ENCODE peak calls at places on chromosomes 11 and 22, in four cellular contexts. One of them, this sample, is unnamed.

GRCh38 chr11:69640995-69641581 is at the start of gene CCND1:
- DNase-seq in right lobe of liver: peak
- DNase-seq in mucosa of descending colon: peak
- DNase-seq in cardiac muscle cell: peak
- DNase-seq in this sample: peak

GRCh38 chr11:18229501-18229900 is 7.1 kb downstream of the SAA4 start:
- DNase-seq in mucosa of descending colon: no peak
- DNase-seq in right lobe of liver: no peak
- DNase-seq in cardiac muscle cell: no peak
- DNase-seq in this sample: no peak

GRCh38 chr22:30205281-30206115 is 41.1 kb downstream of the LIF start:
- DNase-seq in mucosa of descending colon: no peak
- DNase-seq in right lobe of liver: peak
- DNase-seq in cardiac muscle cell: no peak
- DNase-seq in this sample: peak

GRCh38 chr11:104484784-104485554 is 321.0 kb upstream of the PDGFD start:
- DNase-seq in right lobe of liver: no peak
- DNase-seq in cardiac muscle cell: no peak
- DNase-seq in mucosa of descending colon: no peak
- DNase-seq in this sample: no peak

GRCh38 chr11:120627535-120628163 is 116.1 kb downstream of the GRIK4 start:
- DNase-seq in cardiac muscle cell: no peak
- DNase-seq in right lobe of liver: no peak
- DNase-seq in mucosa of descending colon: no peak
- DNase-seq in this sample: no peak

GRCh38 chr22:29744902-29745301 is 21.9 kb downstream of the ZMAT5 start:
- DNase-seq in mucosa of descending colon: no peak
- DNase-seq in cardiac muscle cell: no peak
- DNase-seq in right lobe of liver: no peak
- DNase-seq in this sample: no peak

GRCh38 chr11:126485021-126485781 is 129.7 kb downstream of the ST3GAL4 start:
- DNase-seq in right lobe of liver: no peak
- DNase-seq in mucosa of descending colon: no peak
- DNase-seq in cardiac muscle cell: no peak
- DNase-seq in this sample: no peak

GRCh38 chr22:48587236-48587865 is 1240.3 kb downstream of the BRD1 start:
- DNase-seq in mucosa of descending colon: no peak
- DNase-seq in cardiac muscle cell: no peak
- DNase-seq in right lobe of liver: no peak
- DNase-seq in this sample: no peak

GRCh38 chr11:83002522-83002921 is 69.2 kb downstream of the RAB30 start:
- DNase-seq in mucosa of descending colon: no peak
- DNase-seq in cardiac muscle cell: no peak
- DNase-seq in right lobe of liver: no peak
- DNase-seq in this sample: no peak

GRCh38 chr11:4680341-4680740 is 17.3 kb downstream of the OR51E2 start:
- DNase-seq in right lobe of liver: no peak
- DNase-seq in mucosa of descending colon: no peak
- DNase-seq in cardiac muscle cell: no peak
- DNase-seq in this sample: no peak

GRCh38 chr11:74018331-74019005 is 9.6 kb upstream of the UCP3 start:
- DNase-seq in right lobe of liver: peak
- DNase-seq in mucosa of descending colon: peak
- DNase-seq in cardiac muscle cell: peak
- DNase-seq in this sample: no peak

GRCh38 chr22:26406118-26406517 is 22.9 kb upstream of the ASPHD2 start:
- DNase-seq in mucosa of descending colon: no peak
- DNase-seq in right lobe of liver: no peak
- DNase-seq in cardiac muscle cell: no peak
- DNase-seq in this sample: no peak

GRCh38 chr22:50479686-50480085 is 1.7 kb upstream of the ADM2 start:
- DNase-seq in mucosa of descending colon: no peak
- DNase-seq in cardiac muscle cell: no peak
- DNase-seq in right lobe of liver: no peak
- DNase-seq in this sample: no peak

GRCh38 chr22:50483106-50483505 is 1.8 kb downstream of the ADM2 start:
- DNase-seq in cardiac muscle cell: no peak
- DNase-seq in right lobe of liver: no peak
- DNase-seq in mucosa of descending colon: no peak
- DNase-seq in this sample: no peak

GRCh38 chr22:50482107-50483074 is 1.0 kb downstream of the ADM2 start:
- DNase-seq in right lobe of liver: no peak
- DNase-seq in cardiac muscle cell: no peak
- DNase-seq in mucosa of descending colon: no peak
- DNase-seq in this sample: no peak

GRCh38 chr22:50481045-50481439 is 301 bp upstream of the ADM2 start:
- DNase-seq in cardiac muscle cell: no peak
- DNase-seq in right lobe of liver: no peak
- DNase-seq in mucosa of descending colon: no peak
- DNase-seq in this sample: no peak

DNA sequence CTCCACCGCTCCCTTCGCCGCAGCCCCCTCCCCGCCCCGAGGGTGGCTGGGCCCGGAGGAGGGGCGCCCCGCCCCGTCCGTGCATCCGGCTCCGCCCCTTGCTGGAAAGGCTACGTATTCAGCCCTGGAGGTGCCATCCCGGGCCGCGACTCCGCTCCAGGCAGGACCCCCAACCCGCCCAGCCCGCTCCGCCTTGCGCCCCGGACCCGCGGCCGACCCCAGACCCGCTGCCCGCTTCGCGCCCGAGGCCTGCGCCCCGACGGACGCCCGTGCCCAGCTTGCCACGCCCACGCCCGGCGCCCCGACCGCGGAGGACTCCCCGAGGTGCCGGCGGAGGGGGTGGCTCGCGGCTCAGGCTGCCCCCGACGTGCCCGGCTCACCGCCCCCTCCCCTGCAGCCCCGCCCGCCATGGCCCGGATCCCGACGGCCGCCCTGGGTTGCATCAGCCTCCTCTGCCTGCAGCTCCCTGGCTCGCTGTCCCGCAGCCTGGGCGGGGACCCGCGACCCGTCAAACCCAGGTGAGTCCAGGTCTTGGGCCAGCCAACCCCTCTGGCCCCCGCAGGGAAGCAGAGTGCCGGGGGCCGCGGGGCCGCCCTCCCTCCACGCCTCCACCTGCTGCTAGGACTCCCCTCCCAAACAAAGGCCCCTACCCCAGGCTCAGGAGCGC is at the start of gene ADM2:
- DNase-seq in mucosa of descending colon: peak
- DNase-seq in right lobe of liver: no peak
- DNase-seq in cardiac muscle cell: peak
- DNase-seq in this sample: no peak
- H3K4me3 ChIP-seq in mucosa of descending colon: peak
- H3K4me3 ChIP-seq in right lobe of liver: peak
- H3K4me3 ChIP-seq in cardiac muscle cell: peak
- H3K4me3 ChIP-seq in this sample: peak

DNA sequence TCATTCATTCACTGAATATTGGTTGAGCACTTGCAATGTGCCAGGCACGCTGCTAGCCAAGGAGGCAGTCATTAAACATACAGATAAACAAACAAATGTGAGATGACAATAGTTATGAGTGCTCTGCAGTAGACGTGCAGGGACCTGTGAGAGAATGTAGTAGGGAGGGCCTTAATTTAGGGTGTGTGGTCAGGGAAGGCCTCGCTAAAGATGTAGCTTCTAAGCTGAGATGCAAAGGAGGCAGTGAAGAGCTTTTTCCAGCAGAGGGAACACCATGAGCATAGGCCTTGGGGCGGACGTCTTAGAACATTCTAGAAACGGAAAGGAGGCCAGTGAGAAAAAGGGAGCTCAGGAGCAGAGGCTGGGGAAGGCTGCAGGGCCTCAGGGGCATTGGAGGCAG is 789 bp upstream of the NCF4 start:
- DNase-seq in cardiac muscle cell: no peak
- DNase-seq in right lobe of liver: no peak
- DNase-seq in mucosa of descending colon: no peak
- DNase-seq in this sample: no peak
- TF ChIP-seq CTCF in cardiac muscle cell: peak
- TF ChIP-seq CTCF in right lobe of liver: no peak
- TF ChIP-seq CTCF in mucosa of descending colon: no peak
- TF ChIP-seq CTCF in this sample: no peak

DNA sequence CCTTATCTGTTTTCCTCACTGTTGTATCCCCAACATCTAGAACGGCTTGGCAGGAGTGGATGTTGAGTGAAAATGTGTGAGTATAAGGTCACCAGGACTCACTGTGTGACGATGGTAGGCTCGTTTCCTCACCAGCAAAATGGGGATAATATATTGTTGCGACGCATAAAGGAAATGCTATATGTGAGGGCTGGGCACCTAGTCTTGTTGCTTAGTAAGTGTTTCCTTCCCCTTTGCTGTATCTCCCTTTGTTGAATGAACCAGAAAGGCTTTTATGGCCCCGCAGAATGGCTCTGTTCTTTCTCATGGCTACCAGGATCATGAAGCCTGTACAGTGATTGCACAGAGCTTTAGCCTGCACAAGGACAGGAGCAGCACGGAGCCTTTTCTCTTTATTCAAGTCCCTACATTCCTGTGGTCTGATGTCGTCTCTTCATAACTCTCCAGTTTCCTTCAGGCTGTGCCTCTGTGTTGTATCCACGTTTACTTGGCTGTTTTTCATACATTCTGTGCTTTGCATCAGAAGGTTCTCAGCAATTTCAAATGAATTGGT is 5.4 kb downstream of the TNRC6B start:
- DNase-seq in mucosa of descending colon: no peak
- DNase-seq in cardiac muscle cell: peak
- DNase-seq in right lobe of liver: no peak
- DNase-seq in this sample: peak
- H3K4me3 ChIP-seq in mucosa of descending colon: no peak
- H3K4me3 ChIP-seq in cardiac muscle cell: no peak
- H3K4me3 ChIP-seq in right lobe of liver: no peak
- H3K4me3 ChIP-seq in this sample: no peak

DNA sequence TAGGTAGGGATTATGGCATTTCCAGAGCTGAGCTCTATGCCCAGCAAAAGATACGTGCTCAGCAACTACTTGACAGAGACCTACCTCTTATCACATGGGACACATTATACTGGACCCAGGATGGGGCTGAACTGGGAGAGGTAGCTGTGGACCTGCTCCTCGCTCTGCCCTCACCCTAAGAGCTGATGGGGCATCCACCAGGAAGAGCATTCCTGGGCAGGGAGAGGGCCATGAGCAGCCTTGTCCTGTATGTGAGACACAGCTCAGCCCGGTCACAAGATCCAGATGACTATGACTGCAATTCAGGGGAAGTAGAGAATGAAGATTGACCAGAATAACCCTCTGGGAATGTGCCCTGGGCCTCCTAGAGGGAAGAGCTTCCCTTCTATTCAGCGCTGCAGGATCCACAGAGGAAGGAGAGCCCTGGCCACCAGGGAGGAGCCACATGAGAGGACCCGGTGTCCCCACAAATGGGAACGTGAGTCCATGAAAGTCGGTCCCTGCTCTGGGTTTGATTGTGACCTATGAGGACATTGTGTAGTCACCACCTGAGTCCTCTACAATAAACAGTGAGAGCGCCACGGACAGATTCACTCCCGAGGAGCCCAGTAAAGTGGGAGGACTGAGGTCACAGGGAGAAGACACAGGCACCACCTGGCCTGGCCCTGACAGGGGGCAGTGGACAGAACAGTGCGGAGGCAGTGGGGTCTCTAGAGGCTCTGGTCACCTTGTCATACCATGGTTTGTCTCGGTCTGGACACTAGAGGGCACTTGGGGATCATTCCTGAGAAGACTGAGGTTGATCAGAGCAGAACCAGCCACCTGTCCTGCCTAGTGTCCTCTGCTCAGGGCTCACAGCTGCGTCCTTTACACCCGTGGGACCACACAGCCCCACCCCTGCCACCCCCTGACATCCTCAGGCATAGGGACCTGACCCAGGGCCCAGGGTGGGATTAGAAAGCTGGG is 99.5 kb downstream of the ZNF280B start:
- DNase-seq in cardiac muscle cell: no peak
- DNase-seq in right lobe of liver: no peak
- DNase-seq in mucosa of descending colon: no peak
- DNase-seq in this sample: no peak
- TF ChIP-seq CTCF in cardiac muscle cell: peak
- TF ChIP-seq CTCF in right lobe of liver: peak
- TF ChIP-seq CTCF in mucosa of descending colon: no peak
- TF ChIP-seq CTCF in this sample: peak

GRCh38 chr22:31248138-31248745 is 36.1 kb downstream of the LIMK2 start:
- DNase-seq in mucosa of descending colon: peak
- DNase-seq in right lobe of liver: peak
- DNase-seq in cardiac muscle cell: peak
- DNase-seq in this sample: peak
- H3K4me3 ChIP-seq in mucosa of descending colon: no peak
- H3K4me3 ChIP-seq in right lobe of liver: peak
- H3K4me3 ChIP-seq in cardiac muscle cell: peak
- H3K4me3 ChIP-seq in this sample: peak

GRCh38 chr22:39309364-39309861 is 10.0 kb downstream of the RPL3 start:
- DNase-seq in mucosa of descending colon: no peak
- DNase-seq in right lobe of liver: no peak
- DNase-seq in cardiac muscle cell: no peak
- DNase-seq in this sample: no peak

GRCh38 chr22:39303892-39304671 is 15.3 kb downstream of the RPL3 start:
- DNase-seq in mucosa of descending colon: no peak
- DNase-seq in cardiac muscle cell: no peak
- DNase-seq in right lobe of liver: no peak
- DNase-seq in this sample: no peak

GRCh38 chr22:39308614-39309363 is 10.6 kb downstream of the RPL3 start:
- DNase-seq in mucosa of descending colon: no peak
- DNase-seq in right lobe of liver: no peak
- DNase-seq in cardiac muscle cell: no peak
- DNase-seq in this sample: peak

GRCh38 chr22:39303358-39303757 is 16.1 kb downstream of the RPL3 start:
- DNase-seq in mucosa of descending colon: no peak
- DNase-seq in right lobe of liver: peak
- DNase-seq in cardiac muscle cell: no peak
- DNase-seq in this sample: no peak

GRCh38 chr22:39306456-39307361 is 12.7 kb downstream of the RPL3 start:
- DNase-seq in mucosa of descending colon: no peak
- DNase-seq in right lobe of liver: no peak
- DNase-seq in cardiac muscle cell: peak
- DNase-seq in this sample: no peak
- TF ChIP-seq CTCF in mucosa of descending colon: no peak
- TF ChIP-seq CTCF in right lobe of liver: peak
- TF ChIP-seq CTCF in cardiac muscle cell: peak
- TF ChIP-seq CTCF in this sample: peak

This sample was measured in BJ.